ENCODE peak calls at places on chromosomes 16 and 17, in six cellular contexts. A, H, T, J, V and R are unnamed samples.
A peak's percentile ranks its signal among the peaks of the same experiment; 100 is the strongest.

GRCh38 chr17:1940810-1941185 is 84.3 kb downstream of the RTN4RL1 start:
- DNase-seq in A (no peak), H (peak; percentile 86), T (no peak), J (no peak), V (no peak), R (no peak)

GRCh38 chr16:9095998-9096397 is 4.6 kb downstream of the HAPSTR1 start:
- DNase-seq in A (no peak), H (no peak), T (no peak), J (no peak), V (no peak), R (no peak)

GRCh38 chr16:56032072-56032471 is 156.9 kb upstream of the CES5A start:
- DNase-seq in A (no peak), H (no peak), T (no peak), J (no peak), V (no peak), R (no peak)

GRCh38 chr17:75695141-75695829 is 26.0 kb upstream of the ITGB4 start:
- DNase-seq in A (no peak), H (no peak), T (peak; percentile 88), J (no peak), V (no peak), R (no peak)

GRCh38 chr16:49700222-49700927 is 155.5 kb downstream of the ZNF423 start:
- DNase-seq in A (no peak), H (peak; percentile 44), T (no peak), J (no peak), V (peak; percentile 81), R (peak; percentile 24)

GRCh38 chr16:58094791-58095574 is 34.2 kb downstream of the CFAP20 start:
- DNase-seq in A (no peak), H (no peak), T (no peak), J (no peak), V (no peak), R (no peak)

GRCh38 chr17:48981927-48982539 is 13.6 kb upstream of the GIP start:
- DNase-seq in A (no peak), H (no peak), T (no peak), J (peak; percentile 9), V (no peak), R (no peak)

GRCh38 chr16:25676820-25677219 is 14.9 kb upstream of the HS3ST4 start:
- DNase-seq in A (no peak), H (no peak), T (no peak), J (no peak), V (no peak), R (no peak)

GRCh38 chr17:2980211-2980903 is 83.0 kb downstream of the OR1D5 start:
- DNase-seq in A (no peak), H (no peak), T (no peak), J (no peak), V (no peak), R (no peak)

GRCh38 chr17:42421479-42422332 is 1.4 kb downstream of the CAVIN1 start:
- DNase-seq in A (peak; percentile 41), H (no peak), T (peak; percentile 68), J (peak; percentile 81), V (peak; percentile 91), R (no peak)

GRCh38 chr17:73393962-73394361 is 82.2 kb upstream of the CDC42EP4 start:
- DNase-seq in A (no peak), H (no peak), T (peak; percentile 35), J (no peak), V (peak; percentile 66), R (no peak)

GRCh38 chr17:30600830-30601494 is 123.8 kb downstream of the GOSR1 start:
- DNase-seq in A (no peak), H (peak; percentile 25), T (peak; percentile 42), J (no peak), V (no peak), R (peak; percentile 50)

GRCh38 chr17:35312790-35313711 is 60.4 kb downstream of the SLFN11 start:
- DNase-seq in A (peak; percentile 35), H (peak; percentile 16), T (peak; percentile 68), J (no peak), V (no peak), R (peak; percentile 45)
- H3K27ac ChIP-seq in A (no peak overlapping the region), H (no peak overlapping the region), T (no peak overlapping the region), J (no peak overlapping the region), V (no peak overlapping the region), R (no peak overlapping the region)

DNA sequence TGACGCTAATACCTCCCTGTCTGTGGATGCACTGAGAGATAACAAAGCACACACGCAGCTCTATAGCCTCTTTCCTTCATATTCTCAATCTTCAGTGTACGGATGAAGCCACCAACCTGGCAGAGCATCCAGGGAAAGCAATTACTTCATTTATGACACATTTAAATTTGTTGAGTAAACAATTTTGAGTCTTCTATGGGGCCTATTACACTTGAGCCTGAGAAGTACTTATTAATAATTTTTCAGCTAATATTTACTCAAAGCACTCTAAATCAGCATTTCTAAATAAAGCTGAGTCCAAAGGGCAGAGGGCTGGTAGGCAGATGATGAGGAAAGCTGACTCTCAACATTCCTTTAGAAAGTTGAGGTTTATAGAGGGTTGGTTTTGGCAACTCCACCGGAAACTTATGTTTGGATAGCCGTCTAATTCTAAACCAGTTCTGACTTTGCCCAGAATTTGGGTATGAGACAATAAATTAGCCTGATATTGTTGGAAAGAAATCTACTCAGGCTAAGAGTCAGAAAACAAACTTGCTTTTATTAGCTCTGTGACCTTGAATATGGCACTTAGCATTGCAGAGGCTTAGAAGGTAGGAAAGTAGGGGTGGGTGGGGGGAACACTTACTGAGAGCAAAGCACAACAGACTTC is 643.5 kb downstream of the CDH11 start:
- DNase-seq in A (no peak), H (no peak), T (peak; percentile 57), J (no peak), V (no peak), R (no peak)
- H3K27ac ChIP-seq in A (no peak overlapping the region), H (no peak overlapping the region), T (peak overlapping the region; percentile 90), J (no peak overlapping the region), V (no peak overlapping the region), R (no peak overlapping the region)

GRCh38 chr16:31713071-31713944 is 160.3 kb upstream of the ZNF267 start:
- DNase-seq in A (peak; percentile 95), H (peak; percentile 96), T (peak; percentile 95), J (peak; percentile 94), V (peak; percentile 97), R (peak; percentile 95)
- H3K27ac ChIP-seq in A (peak overlapping the region; percentile 95), H (peak overlapping the region; percentile 86), T (peak overlapping the region; percentile 88), J (peak overlapping the region; percentile 75), V (peak overlapping the region; percentile 98), R (peak overlapping the region; percentile 83)

GRCh38 chr17:50864747-50865059 is 1.5 kb downstream of the TOB1 start:
- DNase-seq in A (no peak), H (no peak), T (no peak), J (no peak), V (no peak), R (no peak)

GRCh38 chr17:50866950-50867855 is 1.0 kb upstream of the TOB1 start:
- DNase-seq in A (peak; percentile 69), H (peak; percentile 98), T (peak; percentile 99), J (peak; percentile 90), V (peak; percentile 97), R (peak; percentile 98)

GRCh38 chr17:50865060-50865867 is 890 bp downstream of the TOB1 start:
- DNase-seq in A (no peak), H (peak; percentile 46), T (peak; percentile 54), J (no peak), V (peak; percentile 84), R (peak; percentile 64)

GRCh38 chr17:50866261-50866949 is at the start of gene TOB1:
- DNase-seq in A (peak; percentile 58), H (peak; percentile 99), T (peak; percentile 98), J (peak; percentile 99), V (peak; percentile 99), R (peak; percentile 99)

DNA sequence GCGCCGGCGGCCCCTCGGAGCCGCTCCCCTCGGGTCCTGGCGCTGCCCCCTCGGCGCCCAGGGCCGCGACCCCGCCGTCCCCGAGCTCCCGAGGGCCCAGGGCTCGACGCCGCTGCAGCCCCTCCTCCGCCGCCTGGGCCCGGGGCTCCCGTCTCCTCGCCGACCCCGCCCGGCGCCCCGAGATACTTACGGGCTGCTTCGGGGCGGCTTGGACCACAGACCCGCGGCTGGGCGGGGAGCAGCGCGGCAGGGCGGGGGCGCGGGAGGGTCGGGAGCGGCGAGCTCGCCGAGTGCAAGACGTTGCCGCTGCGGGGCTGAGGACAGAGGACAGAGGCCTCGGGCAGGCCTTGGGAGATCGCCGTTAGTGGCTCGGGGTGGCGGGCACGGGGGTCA is 290 bp downstream of the TOB1 start:
- DNase-seq in A (no peak), H (no peak), T (no peak), J (no peak), V (no peak), R (no peak)
- H3K27ac ChIP-seq in A (peak overlapping the region; percentile 80), H (peak overlapping the region; percentile 94), T (no peak overlapping the region), J (peak overlapping the region; percentile 26), V (peak overlapping the region; percentile 98), R (peak overlapping the region; percentile 100)

GRCh38 chr17:9115446-9116265 is 94.3 kb downstream of the NTN1 start:
- DNase-seq in A (no peak), H (no peak), T (peak; percentile 51), J (peak; percentile 94), V (peak; percentile 95), R (peak; percentile 54)
- H3K27ac ChIP-seq in A (no peak overlapping the region), H (no peak overlapping the region), T (no peak overlapping the region), J (peak overlapping the region; percentile 97), V (peak overlapping the region; percentile 54), R (peak overlapping the region; percentile 24)

DNA sequence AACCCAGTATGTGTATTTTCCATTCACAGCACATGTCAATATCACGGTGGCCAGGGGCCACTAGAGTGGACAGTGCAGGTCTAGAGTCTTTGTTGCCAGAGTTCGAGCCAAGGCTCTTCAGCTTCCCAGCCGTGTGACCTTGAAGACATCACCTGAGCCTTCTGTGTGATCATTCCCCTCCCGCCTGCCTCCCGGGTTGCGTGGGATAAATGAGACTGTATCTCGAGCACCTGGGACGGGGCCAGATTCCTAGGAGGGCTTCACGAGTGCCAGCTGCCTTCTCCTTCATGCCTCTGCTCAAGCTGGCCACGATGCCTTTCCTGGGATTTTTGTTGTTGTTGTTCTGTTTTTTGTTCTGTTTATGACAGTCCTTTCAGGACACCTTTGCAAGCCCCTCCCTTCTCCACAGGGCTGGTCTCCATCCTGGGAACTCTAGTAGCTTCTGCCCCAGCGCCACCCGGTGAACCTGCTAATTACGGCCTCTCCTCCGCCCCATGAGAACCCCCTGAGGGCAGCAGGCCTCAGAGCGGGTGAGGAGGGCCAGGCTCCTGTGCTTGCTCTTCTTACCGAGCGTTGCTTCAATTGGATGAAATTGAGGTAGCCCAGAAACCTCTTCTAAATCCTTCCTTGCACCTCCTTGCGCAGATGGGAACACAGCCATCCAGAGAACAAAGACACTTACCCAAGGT is 3.9 kb downstream of the SPNS2 start:
- DNase-seq in A (no peak), H (no peak), T (no peak), J (no peak), V (no peak), R (no peak)
- H3K27ac ChIP-seq in A (peak overlapping the region; percentile 91), H (no peak overlapping the region), T (no peak overlapping the region), J (no peak overlapping the region), V (no peak overlapping the region), R (no peak overlapping the region)